ENCODE peak calls at places on chromosomes 6 and 20, in nine cellular contexts. One of them, this sample, is unnamed.

GRCh38 chr6:145749632-145750031 is 14.3 kb upstream of the EPM2A start:
- DNase-seq in fibroblast of lung: peak
- DNase-seq in neural progenitor cell: no peak
- DNase-seq in PC-3: peak
- DNase-seq in K562: peak
- DNase-seq in GM23248: peak
- DNase-seq in hepatocyte: peak
- DNase-seq in MM.1S: peak
- DNase-seq in PC-9: no peak
- DNase-seq in this sample: peak

GRCh38 chr6:46421239-46421638 is 70.0 kb downstream of the RCAN2 start:
- DNase-seq in fibroblast of lung: no peak
- DNase-seq in neural progenitor cell: no peak
- DNase-seq in PC-3: peak
- DNase-seq in K562: no peak
- DNase-seq in GM23248: peak
- DNase-seq in hepatocyte: no peak
- DNase-seq in MM.1S: no peak
- DNase-seq in PC-9: no peak
- DNase-seq in this sample: peak

GRCh38 chr6:71238351-71238750 is 50.3 kb upstream of the OGFRL1 start:
- DNase-seq in fibroblast of lung: peak
- DNase-seq in neural progenitor cell: no peak
- DNase-seq in PC-3: no peak
- DNase-seq in K562: no peak
- DNase-seq in GM23248: peak
- DNase-seq in hepatocyte: no peak
- DNase-seq in MM.1S: no peak
- DNase-seq in PC-9: no peak
- DNase-seq in this sample: no peak

GRCh38 chr6:70547313-70547712 is 19.4 kb upstream of the SDHAF4 start:
- DNase-seq in fibroblast of lung: peak
- DNase-seq in neural progenitor cell: peak
- DNase-seq in PC-3: peak
- DNase-seq in K562: no peak
- DNase-seq in GM23248: peak
- DNase-seq in hepatocyte: peak
- DNase-seq in MM.1S: peak
- DNase-seq in PC-9: no peak
- DNase-seq in this sample: peak

GRCh38 chr6:117344444-117345291 is 79.3 kb downstream of the VGLL2 start:
- DNase-seq in fibroblast of lung: no peak
- DNase-seq in neural progenitor cell: no peak
- DNase-seq in PC-3: no peak
- DNase-seq in K562: peak
- DNase-seq in GM23248: no peak
- DNase-seq in hepatocyte: no peak
- DNase-seq in MM.1S: no peak
- DNase-seq in PC-9: no peak
- DNase-seq in this sample: no peak

GRCh38 chr20:37921341-37921929 is 18.5 kb downstream of the VSTM2L start:
- DNase-seq in fibroblast of lung: no peak
- DNase-seq in neural progenitor cell: no peak
- DNase-seq in PC-3: no peak
- DNase-seq in K562: no peak
- DNase-seq in GM23248: no peak
- DNase-seq in hepatocyte: no peak
- DNase-seq in MM.1S: no peak
- DNase-seq in PC-9: no peak
- DNase-seq in this sample: no peak

GRCh38 chr20:3250091-3250504 is 11.1 kb upstream of the SLC4A11 start:
- DNase-seq in fibroblast of lung: no peak
- DNase-seq in neural progenitor cell: peak
- DNase-seq in PC-3: peak
- DNase-seq in K562: peak
- DNase-seq in GM23248: peak
- DNase-seq in hepatocyte: no peak
- DNase-seq in MM.1S: no peak
- DNase-seq in PC-9: peak
- DNase-seq in this sample: no peak

GRCh38 chr6:100366419-100366818 is 98.3 kb downstream of the SIM1 start:
- DNase-seq in fibroblast of lung: peak
- DNase-seq in neural progenitor cell: no peak
- DNase-seq in PC-3: peak
- DNase-seq in K562: no peak
- DNase-seq in GM23248: peak
- DNase-seq in hepatocyte: peak
- DNase-seq in MM.1S: no peak
- DNase-seq in PC-9: no peak
- DNase-seq in this sample: no peak

GRCh38 chr6:88163576-88163975 is 2.6 kb downstream of the CNR1 start:
- DNase-seq in fibroblast of lung: no peak
- DNase-seq in neural progenitor cell: no peak
- DNase-seq in PC-3: no peak
- DNase-seq in K562: no peak
- DNase-seq in GM23248: no peak
- DNase-seq in hepatocyte: no peak
- DNase-seq in MM.1S: no peak
- DNase-seq in PC-9: no peak
- DNase-seq in this sample: no peak

GRCh38 chr6:88165877-88166492 is at the start of gene CNR1:
- DNase-seq in fibroblast of lung: peak
- DNase-seq in neural progenitor cell: peak
- DNase-seq in PC-3: no peak
- DNase-seq in K562: no peak
- DNase-seq in GM23248: peak
- DNase-seq in hepatocyte: peak
- DNase-seq in MM.1S: peak
- DNase-seq in PC-9: no peak
- DNase-seq in this sample: peak

GRCh38 chr6:88164061-88164460 is 2.1 kb downstream of the CNR1 start:
- DNase-seq in fibroblast of lung: no peak
- DNase-seq in neural progenitor cell: no peak
- DNase-seq in PC-3: no peak
- DNase-seq in K562: no peak
- DNase-seq in GM23248: no peak
- DNase-seq in hepatocyte: no peak
- DNase-seq in MM.1S: no peak
- DNase-seq in PC-9: no peak
- DNase-seq in this sample: no peak

GRCh38 chr6:88166493-88166900 is 350 bp upstream of the CNR1 start:
- DNase-seq in fibroblast of lung: no peak
- DNase-seq in neural progenitor cell: no peak
- DNase-seq in PC-3: no peak
- DNase-seq in K562: no peak
- DNase-seq in GM23248: no peak
- DNase-seq in hepatocyte: peak
- DNase-seq in MM.1S: no peak
- DNase-seq in PC-9: no peak
- DNase-seq in this sample: no peak

GRCh38 chr6:88165087-88165876 is 865 bp downstream of the CNR1 start:
- DNase-seq in fibroblast of lung: no peak
- DNase-seq in neural progenitor cell: no peak
- DNase-seq in PC-3: no peak
- DNase-seq in K562: no peak
- DNase-seq in GM23248: peak
- DNase-seq in hepatocyte: peak
- DNase-seq in MM.1S: no peak
- DNase-seq in PC-9: no peak
- DNase-seq in this sample: no peak
- TF ChIP-seq EZH2 in fibroblast of lung: peak
- TF ChIP-seq EZH2 in neural progenitor cell: no peak
- TF ChIP-seq EZH2 in PC-3: no peak
- TF ChIP-seq EZH2 in K562: no peak
- TF ChIP-seq EZH2 in GM23248: no peak
- TF ChIP-seq EZH2 in hepatocyte: no peak
- TF ChIP-seq EZH2 in MM.1S: no peak
- TF ChIP-seq EZH2 in PC-9: no peak
- TF ChIP-seq EZH2 in this sample: no peak

GRCh38 chr20:32353848-32354496 is 4.2 kb upstream of the ASXL1 start:
- DNase-seq in fibroblast of lung: no peak
- DNase-seq in neural progenitor cell: no peak
- DNase-seq in PC-3: no peak
- DNase-seq in K562: no peak
- DNase-seq in GM23248: no peak
- DNase-seq in hepatocyte: no peak
- DNase-seq in MM.1S: no peak
- DNase-seq in PC-9: no peak
- DNase-seq in this sample: no peak
- H3K27ac ChIP-seq in fibroblast of lung: no peak
- H3K27ac ChIP-seq in neural progenitor cell: no peak
- H3K27ac ChIP-seq in PC-3: peak
- H3K27ac ChIP-seq in K562: no peak
- H3K27ac ChIP-seq in GM23248: peak
- H3K27ac ChIP-seq in hepatocyte: peak
- H3K27ac ChIP-seq in MM.1S: no peak
- H3K27ac ChIP-seq in PC-9: no peak
- H3K27ac ChIP-seq in this sample: no peak

GRCh38 chr20:58073945-58074920 is 154.2 kb downstream of the ANKRD60 start:
- DNase-seq in fibroblast of lung: peak
- DNase-seq in neural progenitor cell: no peak
- DNase-seq in PC-3: peak
- DNase-seq in K562: no peak
- DNase-seq in GM23248: peak
- DNase-seq in hepatocyte: no peak
- DNase-seq in MM.1S: no peak
- DNase-seq in PC-9: no peak
- DNase-seq in this sample: no peak
- H3K4me3 ChIP-seq in fibroblast of lung: no peak
- H3K4me3 ChIP-seq in neural progenitor cell: no peak
- H3K4me3 ChIP-seq in PC-3: no peak
- H3K4me3 ChIP-seq in K562: no peak
- H3K4me3 ChIP-seq in GM23248: no peak
- H3K4me3 ChIP-seq in hepatocyte: no peak
- H3K4me3 ChIP-seq in MM.1S: no peak
- H3K4me3 ChIP-seq in PC-9: no peak
- H3K4me3 ChIP-seq in this sample: no peak

DNA sequence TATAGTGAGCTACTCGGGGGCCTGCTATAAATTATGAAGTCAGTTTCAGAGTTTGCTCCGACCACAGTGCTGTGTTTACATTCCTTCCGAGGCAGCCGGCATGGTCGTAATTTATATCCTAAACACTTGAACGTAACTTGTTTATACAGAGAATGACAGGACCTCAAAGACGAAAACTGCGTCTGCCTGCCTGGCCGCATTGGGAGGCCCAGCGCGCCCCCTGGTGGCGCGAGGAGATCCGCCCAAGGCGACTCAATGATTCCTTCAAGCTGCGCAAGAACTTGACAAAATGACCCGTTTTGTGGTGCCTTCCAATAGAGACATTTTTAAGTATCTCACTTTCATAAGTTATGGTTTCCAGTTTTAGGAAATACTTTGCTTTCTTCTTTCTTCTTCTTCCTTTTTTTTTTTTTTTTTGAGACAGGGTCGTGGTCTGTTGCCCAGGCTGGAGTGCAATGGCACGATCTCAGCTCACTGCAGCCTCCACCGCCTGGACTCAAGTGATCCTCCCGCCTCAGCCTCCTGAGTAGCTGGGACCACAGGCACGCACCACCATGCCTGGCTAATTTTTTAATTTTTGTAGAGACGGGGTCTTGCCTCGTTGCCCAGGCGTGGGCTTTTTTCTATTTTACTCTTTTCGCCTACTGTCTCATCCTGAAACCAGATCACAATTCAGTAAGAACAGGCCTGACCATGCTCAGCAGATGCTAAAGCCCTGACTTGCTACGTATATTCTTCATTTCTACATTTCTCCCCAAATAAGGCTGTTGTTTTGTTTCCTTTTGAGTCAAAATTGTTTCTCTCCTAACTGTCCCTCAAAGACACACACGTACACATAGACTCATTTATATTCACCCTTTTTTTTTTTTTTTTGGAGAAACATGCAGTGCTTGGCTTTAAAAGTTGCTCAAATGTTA is 7.8 kb downstream of the FOXF2 start:
- DNase-seq in fibroblast of lung: peak
- DNase-seq in neural progenitor cell: peak
- DNase-seq in PC-3: peak
- DNase-seq in K562: peak
- DNase-seq in GM23248: peak
- DNase-seq in hepatocyte: peak
- DNase-seq in MM.1S: peak
- DNase-seq in PC-9: peak
- DNase-seq in this sample: peak
- TF ChIP-seq EZH2 in fibroblast of lung: no peak
- TF ChIP-seq EZH2 in neural progenitor cell: peak
- TF ChIP-seq EZH2 in PC-3: no peak
- TF ChIP-seq EZH2 in K562: no peak
- TF ChIP-seq EZH2 in GM23248: no peak
- TF ChIP-seq EZH2 in hepatocyte: peak
- TF ChIP-seq EZH2 in MM.1S: no peak
- TF ChIP-seq EZH2 in PC-9: no peak
- TF ChIP-seq EZH2 in this sample: no peak